ENCODE peak calls at places on chromosome 10, in eight cellular contexts. H, Z, G, K, J, E, B and S are unnamed samples. For H3K9me3 and H3K27me3, the result is how much of the 10 kb centered on the place peaks cover.

GRCh38 chr10:31620236-31621151 is 301.5 kb downstream of the ZEB1 start:
- DNase-seq in H (peak), Z (peak), G (no peak), K (no peak), J (peak), E (peak), B (peak), S (no peak)

GRCh38 chr10:114259825-114260224 is 20.8 kb downstream of the VWA2 start:
- DNase-seq in H (no peak), Z (peak), G (no peak), K (no peak), J (peak), E (peak), B (peak), S (peak)

GRCh38 chr10:27911645-27912044 is 87.2 kb downstream of the ODAD2 start:
- DNase-seq in H (no peak), Z (no peak), G (no peak), K (no peak), J (no peak), E (peak), B (no peak), S (no peak)

GRCh38 chr10:97399843-97400545 is 1.1 kb downstream of the RRP12 start:
- DNase-seq in H (peak), Z (peak), G (peak), K (no peak), J (no peak), E (peak), B (no peak), S (no peak)

GRCh38 chr10:106396192-106396591 is 768.3 kb downstream of the SORCS1 start:
- DNase-seq in H (no peak), Z (no peak), G (no peak), K (no peak), J (no peak), E (no peak), B (no peak), S (no peak)

GRCh38 chr10:34716958-34717357 is 98.1 kb downstream of the PARD3 start:
- DNase-seq in H (no peak), Z (no peak), G (no peak), K (no peak), J (no peak), E (no peak), B (no peak), S (no peak)

GRCh38 chr10:86443069-86443468 is 76.5 kb upstream of the GRID1 start:
- DNase-seq in H (no peak), Z (peak), G (no peak), K (no peak), J (no peak), E (peak), B (no peak), S (no peak)

GRCh38 chr10:98246911-98247820 is 20.8 kb downstream of the LOXL4 start:
- DNase-seq in H (no peak), Z (peak), G (no peak), K (no peak), J (no peak), E (no peak), B (no peak), S (no peak)

GRCh38 chr10:130254168-130255061 is 118.2 kb downstream of the GLRX3 start:
- DNase-seq in H (no peak), Z (no peak), G (no peak), K (no peak), J (no peak), E (no peak), B (no peak), S (no peak)

GRCh38 chr10:42980553-42981357 is 96.1 kb upstream of the RET start:
- DNase-seq in H (no peak), Z (no peak), G (peak), K (peak), J (peak), E (no peak), B (no peak), S (no peak)

GRCh38 chr10:107442035-107442505 is 277.6 kb upstream of the SORCS1 start:
- DNase-seq in H (no peak), Z (peak), G (no peak), K (no peak), J (no peak), E (peak), B (no peak), S (no peak)

GRCh38 chr10:65968871-65969270 is 957.0 kb upstream of the LRRTM3 start:
- DNase-seq in H (peak), Z (no peak), G (no peak), K (no peak), J (no peak), E (no peak), B (no peak), S (no peak)
- H3K9me3 ChIP-seq in H (under half), Z (under half), G (under half), K (under half), J (under half), E (under half), B (under half), S (under half)

GRCh38 chr10:22335204-22335956 is 9.9 kb upstream of the SPAG6 start:
- DNase-seq in H (no peak), Z (peak), G (no peak), K (peak), J (no peak), E (peak), B (peak), S (peak)
- H3K27me3 ChIP-seq in H (under half), Z (half or more), G (under half), K (under half), J (half or more), E (half or more), B (under half), S (half or more)

DNA sequence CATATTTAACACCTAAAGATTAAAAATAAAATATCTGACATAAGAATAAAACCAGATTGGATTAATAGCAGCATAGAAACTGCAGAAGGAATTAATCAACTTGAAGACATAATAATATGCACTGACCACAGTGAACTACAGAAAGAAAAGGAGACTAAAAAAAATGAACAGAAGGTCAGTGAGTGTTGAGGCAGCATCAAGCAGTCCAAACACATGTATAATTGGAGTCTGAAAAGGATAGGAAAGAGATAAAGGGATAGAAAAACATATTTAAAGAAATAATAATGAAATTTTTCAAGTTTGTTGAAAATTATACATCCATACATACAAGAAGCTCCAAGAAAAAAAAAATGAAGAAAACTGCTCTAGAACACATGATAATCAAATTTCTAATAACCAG is 756.2 kb downstream of the GATA3 start:
- DNase-seq in H (no peak), Z (no peak), G (no peak), K (no peak), J (no peak), E (no peak), B (no peak), S (no peak)
- H3K9me3 ChIP-seq in H (under half), Z (under half), G (under half), K (under half), J (under half), E (under half), B (under half), S (under half)

GRCh38 chr10:77506517-77506916 is 131.1 kb downstream of the KCNMA1 start:
- DNase-seq in H (no peak), Z (peak), G (no peak), K (no peak), J (no peak), E (peak), B (no peak), S (no peak)
- H3K27me3 ChIP-seq in H (under half), Z (under half), G (under half), K (under half), J (under half), E (under half), B (under half), S (under half)

GRCh38 chr10:37930423-37930822 is 46.0 kb downstream of the ZNF25 start:
- DNase-seq in H (no peak), Z (no peak), G (no peak), K (no peak), J (no peak), E (no peak), B (no peak), S (no peak)
- H3K9me3 ChIP-seq in H (under half), Z (under half), G (under half), K (under half), J (under half), E (under half), B (under half), S (under half)

GRCh38 chr10:8054243-8054497 is 318 bp upstream of the GATA3 start:
- DNase-seq in H (no peak), Z (no peak), G (no peak), K (no peak), J (no peak), E (peak), B (no peak), S (no peak)

GRCh38 chr10:8056378-8056777 is 1.9 kb downstream of the GATA3 start:
- DNase-seq in H (no peak), Z (no peak), G (no peak), K (no peak), J (no peak), E (no peak), B (no peak), S (no peak)

GRCh38 chr10:8053446-8054242 is 844 bp upstream of the GATA3 start:
- DNase-seq in H (no peak), Z (peak), G (peak), K (peak), J (peak), E (peak), B (peak), S (peak)

GRCh38 chr10:8055420-8056349 is 1.2 kb downstream of the GATA3 start:
- DNase-seq in H (no peak), Z (no peak), G (no peak), K (peak), J (no peak), E (no peak), B (no peak), S (no peak)

DNA sequence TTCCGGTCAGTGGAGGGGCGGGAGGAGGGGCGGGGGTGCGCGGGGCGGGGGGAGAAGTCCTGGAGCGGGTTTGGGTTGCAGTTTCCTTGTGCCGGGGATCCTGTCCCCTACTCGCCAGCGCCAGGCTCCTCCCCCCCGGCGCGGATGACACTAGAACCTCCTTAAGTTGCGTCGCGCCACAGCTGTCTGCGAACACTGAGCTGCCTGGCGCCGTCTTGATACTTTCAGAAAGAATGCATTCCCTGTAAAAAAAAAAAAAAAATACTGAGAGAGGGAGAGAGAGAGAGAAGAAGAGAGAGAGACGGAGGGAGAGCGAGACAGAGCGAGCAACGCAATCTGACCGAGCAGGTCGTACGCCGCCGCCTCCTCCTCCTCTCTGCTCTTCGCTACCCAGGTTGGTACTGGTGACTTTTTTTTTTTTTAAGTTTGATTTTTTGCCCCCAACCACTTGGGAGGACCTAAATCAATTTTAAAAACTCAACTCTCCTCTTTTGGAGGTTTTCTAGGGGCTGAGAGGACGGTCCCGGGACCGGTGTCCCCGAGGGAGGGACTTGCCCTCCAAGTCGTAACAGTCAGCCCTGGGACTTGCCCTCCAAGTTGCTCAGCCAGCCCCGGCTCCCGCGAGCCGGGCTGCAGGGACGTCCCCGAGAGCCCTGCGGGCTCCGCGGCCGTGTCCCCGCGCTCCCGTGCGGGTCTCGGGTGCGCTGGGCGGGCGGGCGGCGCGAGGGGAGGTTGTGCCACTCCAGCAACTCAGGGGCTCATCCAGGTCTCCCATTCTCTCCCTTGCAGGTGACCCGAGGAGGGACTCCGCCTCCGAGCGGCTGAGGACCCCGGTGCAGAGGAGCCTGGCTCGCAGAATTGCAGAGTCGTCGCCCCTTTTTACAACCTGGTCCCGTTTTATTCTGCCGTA is at the start of gene GATA3:
- DNase-seq in H (no peak), Z (peak), G (peak), K (peak), J (peak), E (peak), B (no peak), S (peak)
- H3K27me3 ChIP-seq in H (under half), Z (half or more), G (under half), K (under half), J (half or more), E (half or more), B (under half), S (half or more)

GRCh38 chr10:17651891-17652290 is 7.9 kb downstream of the STAM start:
- DNase-seq in H (no peak), Z (no peak), G (no peak), K (no peak), J (no peak), E (no peak), B (no peak), S (no peak)

GRCh38 chr10:17657116-17657500 is 13.2 kb downstream of the STAM start:
- DNase-seq in H (no peak), Z (no peak), G (no peak), K (no peak), J (no peak), E (no peak), B (no peak), S (no peak)

GRCh38 chr10:17655567-17656146 is 11.7 kb downstream of the STAM start:
- DNase-seq in H (no peak), Z (no peak), G (no peak), K (no peak), J (no peak), E (no peak), B (no peak), S (no peak)

GRCh38 chr10:17652585-17652984 is 8.6 kb downstream of the STAM start:
- DNase-seq in H (no peak), Z (peak), G (no peak), K (no peak), J (no peak), E (no peak), B (no peak), S (no peak)

GRCh38 chr10:17655009-17655408 is 11.1 kb downstream of the STAM start:
- DNase-seq in H (no peak), Z (no peak), G (no peak), K (no peak), J (no peak), E (no peak), B (no peak), S (no peak)
- H3K9me3 ChIP-seq in H (under half), Z (under half), G (under half), K (under half), J (under half), E (under half), B (under half), S (under half)

DNA sequence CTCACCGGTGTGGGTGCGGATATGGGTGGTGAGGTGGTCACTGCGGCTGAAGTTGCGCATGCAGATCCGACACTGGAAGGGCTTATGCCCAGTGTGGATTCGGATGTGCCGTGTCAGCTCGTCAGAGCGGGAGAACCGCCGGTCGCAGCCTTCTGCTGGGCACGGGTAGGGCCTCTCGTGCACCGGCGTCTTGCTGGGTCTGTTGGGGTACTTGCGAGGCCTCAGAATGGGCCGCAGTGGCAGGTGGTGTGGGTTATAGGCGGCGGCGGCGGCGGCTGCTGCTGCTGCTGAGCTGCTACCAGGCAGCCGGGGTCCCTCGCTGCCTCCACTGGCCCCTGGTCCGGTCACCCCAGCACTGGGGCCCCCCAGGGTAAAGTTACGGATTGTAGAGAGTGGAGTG is 2.7 kb downstream of the EGR2 start:
- DNase-seq in H (no peak), Z (no peak), G (no peak), K (no peak), J (no peak), E (no peak), B (no peak), S (no peak)
- H3K27me3 ChIP-seq in H (under half), Z (under half), G (under half), K (under half), J (under half), E (half or more), B (under half), S (under half)

GRCh38 chr10:7337431-7338171 is 73.2 kb downstream of the SFMBT2 start:
- DNase-seq in H (no peak), Z (no peak), G (no peak), K (no peak), J (no peak), E (no peak), B (no peak), S (no peak)

GRCh38 chr10:7333995-7334964 is 76.6 kb downstream of the SFMBT2 start:
- DNase-seq in H (no peak), Z (peak), G (no peak), K (no peak), J (peak), E (peak), B (no peak), S (no peak)

GRCh38 chr10:7338469-7338868 is 72.4 kb downstream of the SFMBT2 start:
- DNase-seq in H (no peak), Z (no peak), G (no peak), K (no peak), J (no peak), E (no peak), B (no peak), S (no peak)

GRCh38 chr10:7339503-7339902 is 71.3 kb downstream of the SFMBT2 start:
- DNase-seq in H (no peak), Z (no peak), G (no peak), K (no peak), J (no peak), E (no peak), B (no peak), S (no peak)

DNA sequence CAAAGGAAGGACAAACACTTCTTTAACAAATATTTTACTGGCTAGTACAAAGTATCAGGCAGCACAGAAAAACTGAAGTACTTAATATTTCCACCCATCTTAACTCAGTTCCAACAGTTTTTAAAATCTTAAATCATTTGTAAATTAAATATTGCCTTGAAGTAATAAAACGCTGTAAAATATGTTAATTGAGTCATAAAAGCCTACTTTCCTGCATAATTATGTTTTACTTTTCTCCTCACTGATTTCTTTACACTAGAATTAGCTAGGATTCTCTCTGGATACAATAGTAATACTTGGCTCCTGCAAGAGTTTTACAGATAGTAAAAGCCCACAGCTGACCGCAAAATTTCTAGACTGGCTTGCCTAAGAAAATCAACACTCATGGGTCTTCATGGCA is 74.9 kb downstream of the SFMBT2 start:
- DNase-seq in H (no peak), Z (no peak), G (no peak), K (no peak), J (no peak), E (peak), B (no peak), S (no peak)
- H3K9me3 ChIP-seq in H (under half), Z (under half), G (under half), K (under half), J (under half), E (under half), B (under half), S (under half)